ENCODE peak calls at places on chromosome 22, in four cellular contexts. U is stimulated activated naive B cell treated with anti-CD40 and anti-IgM and Interleukin-4, amounts not matched to agents 10 μg/mL and 1 μg/mL and 100 μg/mL, for 72 hours; O is LNCaP clone FGC; E is fibroblast of lung. K is an unnamed sample.

GRCh38 chr22:42938449-42938848 is 76.5 kb downstream of the PACSIN2 start:
- DNase-seq in U (no peak), O (no peak), E (no peak), K (no peak)

GRCh38 chr22:25109878-25110595 is 89.6 kb upstream of the CRYBB3 start:
- DNase-seq in U (no peak), O (peak; percentile 96), E (no peak), K (no peak)

GRCh38 chr22:36253523-36254490 is 874 bp downstream of the APOL1 start:
- DNase-seq in U (no peak), O (no peak), E (no peak), K (no peak)

GRCh38 chr22:25363474-25363873 is 144.0 kb downstream of the CRYBB2 start:
- DNase-seq in U (no peak), O (no peak), E (no peak), K (no peak)

GRCh38 chr22:31210830-31211503 is 1.1 kb upstream of the LIMK2 start:
- DNase-seq in U (no peak), O (no peak), E (no peak), K (no peak)

GRCh38 chr22:49097171-49097925 is 730.3 kb downstream of the BRD1 start:
- DNase-seq in U (no peak), O (no peak), E (no peak), K (no peak)

GRCh38 chr22:48960576-48960975 is 867.1 kb downstream of the BRD1 start:
- DNase-seq in U (no peak), O (no peak), E (no peak), K (no peak)

GRCh38 chr22:37544955-37545702 is 15.2 kb upstream of the CDC42EP1 start:
- DNase-seq in U (peak; percentile 36), O (no peak), E (peak; percentile 44), K (peak; percentile 78)

GRCh38 chr22:19971276-19972124 is 29.9 kb upstream of the TXNRD2 start:
- DNase-seq in U (no peak), O (no peak), E (no peak), K (no peak)

GRCh38 chr22:18057568-18058209 is 20.1 kb upstream of the PEX26 start:
- DNase-seq in U (peak; percentile 84), O (peak; percentile 98), E (peak; percentile 100), K (no peak)

GRCh38 chr22:48102581-48102980 is 1340.1 kb downstream of the TBC1D22A start:
- DNase-seq in U (no peak), O (no peak), E (no peak), K (no peak)

GRCh38 chr22:29195118-29195963 is 10.4 kb upstream of the EMID1 start:
- DNase-seq in U (no peak), O (no peak), E (no peak), K (no peak)

GRCh38 chr22:49847751-49848689 is 5.6 kb upstream of the ZBED4 start:
- DNase-seq in U (no peak), O (no peak), E (no peak), K (no peak)

GRCh38 chr22:40410272-40410671 is 39.9 kb downstream of the SGSM3 start:
- DNase-seq in U (no peak), O (no peak), E (peak; percentile 21), K (no peak)

GRCh38 chr22:39545310-39546063 is 12.9 kb upstream of the RPS19BP1 start:
- DNase-seq in U (no peak), O (no peak), E (no peak), K (peak; percentile 86)

GRCh38 chr22:19522190-19522880 is 1.9 kb downstream of the CLDN5 start:
- DNase-seq in U (no peak), O (no peak), E (no peak), K (no peak)

GRCh38 chr22:25389541-25389919 is 170.1 kb downstream of the CRYBB2 start:
- DNase-seq in U (no peak), O (no peak), E (no peak), K (no peak)

GRCh38 chr22:44940121-44940520 is 69.7 kb downstream of the PHF21B start:
- DNase-seq in U (no peak), O (no peak), E (no peak), K (no peak)

GRCh38 chr22:27778299-27779090 is 23.1 kb downstream of the MN1 start:
- DNase-seq in U (no peak), O (no peak), E (peak; percentile 62), K (no peak)

GRCh38 chr22:37681556-37682049 is 4.5 kb upstream of the NOL12 start:
- DNase-seq in U (peak; percentile 64), O (no peak), E (peak; percentile 70), K (peak; percentile 86)

GRCh38 chr22:43993072-43993760 is 30.9 kb upstream of the PARVB start:
- DNase-seq in U (peak; percentile 44), O (no peak), E (peak; percentile 37), K (peak; percentile 77)

GRCh38 chr22:45880732-45881523 is 96.0 kb downstream of the WNT7B start:
- DNase-seq in U (no peak), O (no peak), E (no peak), K (no peak)

GRCh38 chr22:40009231-40009769 is 14.5 kb downstream of the FAM83F start:
- DNase-seq in U (no peak), O (no peak), E (peak; percentile 42), K (no peak)

GRCh38 chr22:19674129-19674928 is 40.0 kb upstream of the SEPTIN5 start:
- DNase-seq in U (no peak), O (no peak), E (no peak), K (no peak)